ENCODE peak calls at places on chromosomes 1 and 21, in eight cellular contexts. A is effector memory CD8-positive, alpha-beta T cell; L is neural crest cell; P is AG10803; V is HTR-8/SVneo; K is esophagus squamous epithelium; J is HFFc6; M is T1000. Q is an unnamed sample.

GRCh38 chr1:117339866-117340357 is 27.3 kb upstream of the MAN1A2 start:
- DNase-seq in J (peak; percentile 38), A (no peak), L (no peak), K (no peak), M (no peak), V (peak; percentile 2), P (peak; percentile 26), Q (no peak)

GRCh38 chr1:55481634-55482033 is 266.5 kb upstream of the USP24 start:
- DNase-seq in M (no peak), P (peak; percentile 46), J (no peak), K (no peak), L (no peak), A (no peak), V (no peak), Q (no peak)

GRCh38 chr1:115976062-115976899 is at the start of gene SLC22A15:
- DNase-seq in P (peak; percentile 71), V (peak; percentile 18), A (peak; percentile 20), L (peak; percentile 37), M (peak; percentile 51), K (peak; percentile 37), J (peak; percentile 51), Q (no peak)

GRCh38 chr1:209723761-209724693 is 19.4 kb downstream of the HSD11B1 start:
- DNase-seq in J (no peak), A (no peak), P (peak; percentile 26), V (no peak), L (no peak), M (no peak), K (no peak), Q (no peak)

GRCh38 chr1:77757616-77758015 is 2.0 kb downstream of the USP33 start:
- DNase-seq in K (no peak), J (peak; percentile 27), P (peak; percentile 85), V (no peak), L (no peak), M (no peak), A (no peak), Q (no peak)

GRCh38 chr1:233722212-233722979 is 108.5 kb downstream of the KCNK1 start:
- DNase-seq in P (no peak), V (no peak), K (no peak), A (no peak), M (no peak), L (no peak), J (no peak), Q (no peak)

GRCh38 chr1:66048011-66048410 is 255.3 kb downstream of the PDE4B start:
- DNase-seq in L (no peak), V (no peak), A (no peak), K (no peak), M (no peak), P (peak; percentile 10), J (no peak), Q (no peak)

GRCh38 chr1:41317356-41317755 is 43.9 kb upstream of the FOXO6 start:
- DNase-seq in P (peak; percentile 23), V (no peak), K (no peak), L (no peak), J (peak; percentile 68), A (no peak), M (no peak), Q (no peak)

GRCh38 chr1:205678286-205679111 is 1.8 kb downstream of the SLC45A3 start:
- DNase-seq in V (no peak), J (no peak), L (no peak), K (no peak), P (no peak), M (no peak), A (no peak), Q (no peak)

GRCh38 chr21:34129039-34129891 is 55.9 kb downstream of the MRPS6 start:
- DNase-seq in K (no peak), P (peak; percentile 81), A (no peak), M (peak; percentile 62), V (peak; percentile 51), L (peak; percentile 19), J (peak; percentile 86), Q (no peak)

GRCh38 chr1:209062863-209063262 is 520.7 kb upstream of the CAMK1G start:
- DNase-seq in V (no peak), P (no peak), K (no peak), M (no peak), J (no peak), A (no peak), L (no peak), Q (no peak)

GRCh38 chr1:11746092-11746491 is 10.2 kb downstream of the AGTRAP start:
- DNase-seq in V (no peak), L (no peak), K (no peak), M (no peak), A (no peak), P (no peak), J (peak; percentile 14), Q (no peak)

GRCh38 chr1:81158592-81158991 is 642.1 kb upstream of the ADGRL2 start:
- DNase-seq in J (peak; percentile 5), A (no peak), L (no peak), M (no peak), P (peak; percentile 53), V (no peak), K (no peak), Q (no peak)

GRCh38 chr1:46667782-46668760 is at the start of gene ATPAF1:
- DNase-seq in L (peak; percentile 53), A (peak; percentile 48), J (peak; percentile 9), M (peak; percentile 33), V (peak; percentile 42), K (no peak), P (peak; percentile 75), Q (peak; percentile 35)

GRCh38 chr1:217734973-217735372 is 103.8 kb downstream of the SPATA17 start:
- DNase-seq in A (no peak), J (no peak), K (no peak), M (no peak), P (peak; percentile 33), L (no peak), V (no peak), Q (no peak)

GRCh38 chr1:66576645-66577044 is 42.7 kb downstream of the SGIP1 start:
- DNase-seq in M (no peak), J (peak; percentile 33), L (no peak), A (no peak), P (no peak), K (no peak), V (no peak), Q (no peak)

GRCh38 chr21:26072891-26073615 is 97.5 kb downstream of the APP start:
- DNase-seq in P (peak; percentile 74), A (no peak), K (no peak), L (no peak), J (peak; percentile 71), M (no peak), V (no peak), Q (no peak)

GRCh38 chr21:38925923-38926322 is 120.2 kb downstream of the ETS2 start:
- DNase-seq in K (no peak), L (no peak), M (peak; percentile 52), V (peak; percentile 71), J (peak; percentile 90), A (no peak), P (peak; percentile 91), Q (no peak)

GRCh38 chr1:110672001-110672752 is 2.6 kb downstream of the KCNA3 start:
- DNase-seq in A (peak; percentile 75), P (peak; percentile 36), L (peak; percentile 54), M (no peak), J (no peak), K (no peak), V (no peak), Q (no peak)

GRCh38 chr1:73978964-73979363 is 219.0 kb downstream of the LRRIQ3 start:
- DNase-seq in M (no peak), P (no peak), L (no peak), K (no peak), A (no peak), V (no peak), J (no peak), Q (no peak)

GRCh38 chr1:172390620-172391491 is 29.6 kb upstream of the C1orf105 start:
- DNase-seq in V (no peak), J (peak; percentile 21), K (no peak), P (peak; percentile 72), A (no peak), L (no peak), M (no peak), Q (no peak)

GRCh38 chr1:107187399-107187798 is 46.6 kb downstream of the NTNG1 start:
- DNase-seq in K (no peak), J (no peak), L (no peak), P (no peak), V (no peak), A (no peak), M (no peak), Q (no peak)

GRCh38 chr21:34524671-34525601 is 12.9 kb upstream of the KCNE1 start:
- DNase-seq in A (no peak), V (no peak), P (peak; percentile 73), L (no peak), M (no peak), K (no peak), J (peak; percentile 35), Q (no peak)

GRCh38 chr1:27592191-27592590 is 11.8 kb downstream of the AHDC1 start:
- DNase-seq in J (no peak), V (no peak), L (no peak), A (no peak), M (no peak), P (no peak), K (no peak), Q (no peak)

GRCh38 chr1:199221371-199222150 is 582.7 kb downstream of the PTPRC start:
- DNase-seq in J (no peak), V (no peak), K (no peak), A (no peak), P (no peak), L (no peak), M (no peak), Q (no peak)

GRCh38 chr1:59315529-59316433 is 18.9 kb downstream of the FGGY start:
- DNase-seq in K (no peak), M (no peak), L (no peak), A (no peak), V (no peak), J (no peak), P (peak; percentile 62), Q (no peak)

GRCh38 chr1:58739851-58740466 is 40.1 kb upstream of the MYSM1 start:
- DNase-seq in A (peak; percentile 47), L (peak; percentile 23), P (peak; percentile 61), V (peak; percentile 59), K (no peak), M (no peak), J (peak; percentile 73), Q (no peak)

GRCh38 chr1:117122297-117123025 is 912 bp upstream of the TRIM45 start:
- DNase-seq in P (no peak), K (no peak), M (no peak), J (no peak), L (no peak), A (no peak), V (no peak), Q (no peak)

GRCh38 chr1:167491586-167492408 is 26.5 kb downstream of the CD247 start:
- DNase-seq in L (no peak), V (no peak), P (no peak), A (no peak), K (no peak), J (no peak), M (no peak), Q (no peak)

GRCh38 chr1:231040019-231040799 is at the start of gene FAM89A:
- DNase-seq in V (peak; percentile 71), P (peak; percentile 18), L (peak; percentile 59), K (no peak), J (no peak), M (peak; percentile 36), A (peak; percentile 52), Q (no peak)

GRCh38 chr21:35995522-35996088 is 64.7 kb downstream of the SETD4 start:
- DNase-seq in A (no peak), L (no peak), M (no peak), J (no peak), K (no peak), P (no peak), V (no peak), Q (no peak)

GRCh38 chr1:2543543-2544092 is 12.6 kb upstream of the TNFRSF14 start:
- DNase-seq in K (no peak), A (peak; percentile 42), L (peak; percentile 61), M (no peak), V (no peak), P (peak; percentile 45), J (no peak), Q (no peak)

GRCh38 chr1:236795757-236796719 is 946 bp downstream of the MTR start:
- DNase-seq in P (peak; percentile 43), A (no peak), J (peak; percentile 17), K (no peak), V (peak; percentile 30), L (no peak), M (peak; percentile 28), Q (peak; percentile 4)

GRCh38 chr1:30776097-30777059 is 18.8 kb upstream of the LAPTM5 start:
- DNase-seq in L (no peak), P (no peak), M (no peak), K (no peak), A (no peak), V (no peak), J (no peak), Q (no peak)

Q was measured in keratinocyte.